ENCODE peak calls at places on chromosomes 13 and 19, in eight cellular contexts. A, B, J, Y, F, R, U and X are unnamed samples. For H3K4me1, the result is how much of the 10 kb centered on the place peaks cover.

GRCh38 chr19:31350033-31350692 is 927 bp upstream of the TSHZ3 start:
- DNase-seq in F (peak), U (no peak), Y (no peak), A (no peak), B (peak), R (no peak), J (peak), X (no peak)

GRCh38 chr13:94825507-94825906 is 113.2 kb upstream of the SOX21 start:
- DNase-seq in R (peak), A (no peak), Y (peak), F (peak), J (peak), U (no peak), B (peak), X (peak)

GRCh38 chr19:31911577-31911976 is 433.8 kb upstream of the ZNF507 start:
- DNase-seq in Y (no peak), F (no peak), R (no peak), J (no peak), A (no peak), U (no peak), B (no peak), X (no peak)

GRCh38 chr13:106038752-106039151 is 496.7 kb downstream of the EFNB2 start:
- DNase-seq in Y (no peak), F (no peak), J (no peak), A (no peak), B (no peak), R (no peak), U (no peak), X (no peak)

GRCh38 chr19:49157445-49158224 is at the start of gene TRPM4:
- DNase-seq in Y (peak), B (peak), U (peak), J (peak), R (peak), F (peak), A (peak), X (peak)

GRCh38 chr13:73860501-73860900 is 273.7 kb downstream of the KLF12 start:
- DNase-seq in F (no peak), Y (no peak), A (no peak), U (no peak), J (no peak), R (no peak), B (no peak), X (no peak)

GRCh38 chr19:10760268-10760944 is 42.5 kb downstream of the DNM2 start:
- DNase-seq in R (no peak), J (no peak), F (no peak), Y (no peak), B (no peak), A (no peak), U (no peak), X (no peak)

GRCh38 chr19:38070573-38070972 is 153.4 kb downstream of the DPF1 start:
- DNase-seq in F (no peak), Y (no peak), U (no peak), J (no peak), B (peak), R (no peak), A (no peak), X (no peak)

GRCh38 chr19:3687774-3688706 is 12.2 kb downstream of the PIP5K1C start:
- DNase-seq in F (no peak), Y (peak), U (no peak), R (peak), A (peak), B (peak), J (peak), X (peak)

GRCh38 chr13:51249767-51250741 is 27.9 kb downstream of the FAM124A start:
- DNase-seq in U (no peak), A (no peak), B (no peak), R (no peak), J (no peak), F (no peak), Y (no peak), X (no peak)

GRCh38 chr13:111210488-111210887 is 95.4 kb downstream of the ARHGEF7 start:
- DNase-seq in J (no peak), U (peak), B (peak), R (no peak), F (peak), Y (no peak), A (no peak), X (no peak)

GRCh38 chr13:47858678-47859050 is 142.4 kb downstream of the SUCLA2 start:
- DNase-seq in B (no peak), A (no peak), F (no peak), U (no peak), Y (no peak), R (no peak), J (no peak), X (no peak)

GRCh38 chr13:28558567-28558966 is 63.6 kb upstream of the FLT1 start:
- DNase-seq in U (no peak), A (no peak), J (peak), Y (no peak), F (no peak), R (no peak), B (peak), X (no peak)
- H3K4me3 ChIP-seq in U (no peak), A (peak), J (no peak), Y (no peak), F (no peak), R (no peak), B (no peak), X (no peak)

GRCh38 chr19:2627855-2628254 is 74.6 kb downstream of the GNG7 start:
- DNase-seq in R (no peak), J (no peak), F (no peak), Y (no peak), A (no peak), U (no peak), B (no peak), X (no peak)

GRCh38 chr19:2628597-2628996 is 73.9 kb downstream of the GNG7 start:
- DNase-seq in R (no peak), A (no peak), B (no peak), Y (no peak), F (no peak), J (no peak), U (no peak), X (no peak)

GRCh38 chr19:2631213-2631821 is 71.2 kb downstream of the GNG7 start:
- DNase-seq in B (no peak), R (no peak), Y (no peak), J (no peak), U (no peak), F (no peak), A (no peak), X (no peak)

GRCh38 chr19:2630352-2631001 is 72.0 kb downstream of the GNG7 start:
- DNase-seq in F (no peak), Y (no peak), J (no peak), R (no peak), B (no peak), U (no peak), A (no peak), X (no peak)

GRCh38 chr19:2629491-2630351 is 72.8 kb downstream of the GNG7 start:
- DNase-seq in B (no peak), J (no peak), F (no peak), Y (no peak), U (no peak), A (no peak), R (no peak), X (no peak)
- H3K4me1 ChIP-seq in B (half or more), J (under half), F (under half), Y (under half), U (under half), A (under half), R (under half), X (under half)

GRCh38 chr13:113820813-113821651 is 42.8 kb downstream of the GAS6 start:
- DNase-seq in U (no peak), R (no peak), J (peak), A (peak), Y (no peak), B (peak), F (peak), X (no peak)
- TF ChIP-seq CTCF in U (no peak), R (no peak), J (peak), A (no peak), Y (no peak), B (peak), F (peak), X (no peak)

GRCh38 chr19:52742516-52742915 is 7.7 kb upstream of the ZNF611 start:
- DNase-seq in Y (no peak), F (no peak), J (no peak), U (no peak), B (no peak), R (no peak), A (no peak), X (no peak)

GRCh38 chr19:52749780-52750179 is 14.9 kb upstream of the ZNF611 start:
- DNase-seq in B (no peak), J (no peak), R (no peak), A (no peak), Y (no peak), F (no peak), U (no peak), X (no peak)

GRCh38 chr19:52748336-52748950 is 13.6 kb upstream of the ZNF611 start:
- DNase-seq in Y (no peak), B (no peak), J (no peak), A (no peak), R (no peak), U (no peak), F (no peak), X (no peak)
- H3K4me3 ChIP-seq in Y (no peak), B (no peak), J (no peak), A (no peak), R (no peak), U (no peak), F (no peak), X (no peak)

GRCh38 chr19:16594131-16594586 is 21.9 kb upstream of the SLC35E1 start:
- DNase-seq in J (no peak), R (no peak), A (no peak), U (no peak), Y (no peak), F (no peak), B (no peak), X (no peak)

GRCh38 chr19:16595097-16595496 is 22.9 kb upstream of the SLC35E1 start:
- DNase-seq in F (no peak), Y (no peak), B (no peak), R (no peak), U (no peak), A (no peak), J (no peak), X (no peak)

GRCh38 chr19:16594681-16595091 is 22.5 kb upstream of the SLC35E1 start:
- DNase-seq in U (no peak), A (no peak), B (no peak), R (no peak), F (no peak), Y (no peak), J (no peak), X (no peak)

GRCh38 chr19:16598848-16599247 is 26.6 kb upstream of the SLC35E1 start:
- DNase-seq in B (no peak), U (no peak), J (no peak), R (no peak), F (no peak), A (no peak), Y (no peak), X (no peak)

DNA sequence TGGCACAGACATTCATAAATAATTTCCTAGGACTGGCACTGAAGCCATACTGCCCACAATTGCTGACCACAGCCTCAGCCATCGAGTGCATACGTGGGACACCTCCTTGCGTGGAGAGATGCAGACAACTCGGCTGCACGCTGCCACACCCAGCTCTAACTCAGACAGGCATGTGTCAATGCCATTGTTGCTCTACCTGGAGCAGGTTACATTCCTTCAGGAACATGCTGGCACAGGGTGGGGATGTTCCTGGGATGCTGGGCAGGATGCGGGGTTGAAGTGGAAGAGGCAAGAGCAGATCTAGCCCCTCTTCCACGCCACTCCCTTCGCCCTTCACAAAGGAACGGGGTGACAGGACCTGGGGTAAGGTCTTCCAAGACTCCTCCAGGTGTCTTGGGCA is 24.2 kb upstream of the SLC35E1 start:
- DNase-seq in A (no peak), U (no peak), F (no peak), R (no peak), Y (no peak), J (no peak), B (no peak), X (no peak)
- H3K4me1 ChIP-seq in A (under half), U (under half), F (under half), R (under half), Y (under half), J (half or more), B (half or more), X (under half)

DNA sequence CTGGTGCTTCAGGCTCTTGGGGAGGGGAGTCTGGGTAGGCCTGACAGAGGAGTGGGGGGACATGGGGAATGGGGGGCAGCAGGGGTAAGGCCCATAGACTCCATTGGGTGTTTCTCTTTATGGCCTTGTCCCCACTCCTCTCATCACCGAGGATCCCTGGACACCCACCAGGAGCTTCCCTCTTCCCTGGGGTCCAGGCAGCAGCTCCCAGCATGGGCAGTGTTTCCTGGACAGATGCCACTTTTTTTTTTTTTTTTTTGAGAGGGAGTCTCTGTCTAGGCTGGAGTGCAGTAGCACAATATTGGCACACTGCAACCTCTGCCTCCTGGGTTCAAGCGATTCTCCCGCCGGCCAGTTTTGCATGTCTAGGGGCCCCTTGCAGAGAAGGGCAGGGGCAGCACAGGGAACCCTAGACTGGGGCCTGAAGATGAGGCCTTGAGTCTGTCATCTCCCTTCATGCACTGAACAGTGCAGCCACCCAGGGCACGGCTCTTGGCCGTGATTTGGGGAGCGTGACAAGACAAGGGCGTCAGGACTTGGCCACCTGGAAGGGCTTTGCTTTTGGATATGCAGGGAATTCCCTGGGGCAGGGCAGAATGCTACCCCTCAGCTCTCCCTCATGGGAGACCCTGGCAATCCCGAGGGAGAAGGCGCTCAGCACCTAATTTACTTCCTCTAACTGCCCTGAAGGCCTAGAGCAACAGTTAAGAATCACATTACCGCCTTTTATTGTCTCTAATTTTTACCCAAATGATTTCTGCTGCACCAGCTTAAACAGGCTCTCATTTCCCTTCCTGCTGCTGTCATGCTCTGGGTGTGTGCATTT is 213.9 kb upstream of the ZNF536 start:
- DNase-seq in Y (no peak), A (no peak), U (no peak), B (no peak), J (no peak), F (no peak), R (no peak), X (no peak)
- TF ChIP-seq CTCF in Y (no peak), A (no peak), U (no peak), B (no peak), J (no peak), F (no peak), R (no peak), X (no peak)

GRCh38 chr13:80469841-80470378 is 129.0 kb upstream of the SPRY2 start:
- DNase-seq in U (no peak), A (no peak), B (peak), R (peak), J (peak), Y (no peak), F (peak), X (peak)
- H3K4me3 ChIP-seq in U (no peak), A (no peak), B (no peak), R (no peak), J (no peak), Y (no peak), F (no peak), X (no peak)

GRCh38 chr19:8366121-8366581 is 2.2 kb downstream of the ANGPTL4 start:
- DNase-seq in B (no peak), Y (no peak), J (no peak), F (no peak), U (no peak), R (no peak), A (no peak), X (peak)

GRCh38 chr19:8363803-8364771 is at the start of gene ANGPTL4:
- DNase-seq in J (peak), Y (peak), R (peak), A (peak), F (peak), U (peak), B (peak), X (peak)

GRCh38 chr19:8367327-8368001 is 3.5 kb downstream of the ANGPTL4 start:
- DNase-seq in U (peak), F (peak), A (peak), R (peak), Y (peak), B (peak), J (peak), X (peak)

GRCh38 chr19:8368136-8368535 is 4.2 kb downstream of the ANGPTL4 start:
- DNase-seq in A (no peak), F (no peak), J (no peak), Y (no peak), B (no peak), U (no peak), R (no peak), X (no peak)

GRCh38 chr19:8366961-8367326 is 3.0 kb downstream of the ANGPTL4 start:
- DNase-seq in F (no peak), J (no peak), A (no peak), Y (no peak), B (peak), R (no peak), U (peak), X (peak)
- H3K4me1 ChIP-seq in F (half or more), J (half or more), A (under half), Y (half or more), B (half or more), R (under half), U (under half), X (half or more)